ENCODE peak calls at places on chromosomes 6 and 20, in four cellular contexts. X is COR-L47, N is stomach, E is RWPE1. B is an unnamed sample.

GRCh38 chr6:139135578-139136545 is 982 bp downstream of the HECA start:
- DNase-seq in X (no peak), N (peak; percentile 72), E (peak; percentile 18), B (no peak)

GRCh38 chr6:109610555-109610954 is 80.4 kb downstream of the AK9 start:
- DNase-seq in X (no peak), N (no peak), E (no peak), B (no peak)

GRCh38 chr20:6122873-6123649 is at the start of gene FERMT1:
- DNase-seq in X (peak; percentile 57), N (peak; percentile 68), E (peak; percentile 88), B (peak; percentile 97)

GRCh38 chr20:13299401-13299800 is 78.3 kb downstream of the ISM1 start:
- DNase-seq in X (no peak), N (no peak), E (no peak), B (no peak)

GRCh38 chr6:30820196-30820595 is 64.1 kb upstream of the DDR1 start:
- DNase-seq in X (no peak), N (peak; percentile 57), E (peak; percentile 75), B (peak; percentile 96)

GRCh38 chr20:23782366-23782983 is 31.7 kb upstream of the CST1 start:
- DNase-seq in X (peak; percentile 35), N (no peak), E (peak; percentile 4), B (peak; percentile 38)

GRCh38 chr20:19817017-19817416 is 59.0 kb downstream of the RIN2 start:
- DNase-seq in X (no peak), N (no peak), E (peak; percentile 79), B (peak; percentile 98)

GRCh38 chr6:149855040-149855654 is 9.0 kb downstream of the LRP11 start:
- DNase-seq in X (no peak), N (peak; percentile 42), E (peak; percentile 80), B (peak; percentile 98)

GRCh38 chr6:165871571-165871970 is 208.5 kb upstream of the PDE10A start:
- DNase-seq in X (no peak), N (no peak), E (no peak), B (no peak)

GRCh38 chr6:128491041-128491642 is 29.3 kb downstream of the PTPRK start:
- DNase-seq in X (no peak), N (no peak), E (no peak), B (peak; percentile 63)

GRCh38 chr6:166924531-166924930 is 31.8 kb downstream of the RNASET2 start:
- DNase-seq in X (no peak), N (no peak), E (no peak), B (no peak)

GRCh38 chr6:17448165-17448564 is 54.8 kb downstream of the CAP2 start:
- DNase-seq in X (no peak), N (no peak), E (no peak), B (no peak)

GRCh38 chr6:18978330-18979128 is 591.4 kb downstream of the RNF144B start:
- DNase-seq in X (peak; percentile 75), N (no peak), E (peak; percentile 18), B (peak; percentile 72)

GRCh38 chr6:57048577-57048976 is 2.1 kb downstream of the KIAA1586 start:
- DNase-seq in X (no peak), N (no peak), E (no peak), B (no peak)